ENCODE peak calls at places on chromosomes 16 and 17, in five cellular contexts. I is ELF-1; M is stimulated activated CD4-positive, alpha-beta T cell treated with anti-CD3 and anti-CD28 coated beads, TNF-alpha, amount 100 ng/mL, for 4 hours; F is iPS-NIHi11; V is HT1080. J is an unnamed sample.

GRCh38 chr16:69329369-69330285 is 761 bp downstream of the PDF start:
- DNase-seq in I (no peak), V (no peak), M (peak; percentile 41), F (no peak), J (no peak)

GRCh38 chr17:7354262-7354781 is 634 bp upstream of the TMEM95 start:
- DNase-seq in M (no peak), I (peak; percentile 36), V (peak; percentile 48), F (no peak), J (peak; percentile 47)

GRCh38 chr16:23587726-23588125 is 8.4 kb downstream of the NDUFAB1 start:
- DNase-seq in F (no peak), I (no peak), V (peak; percentile 10), M (no peak), J (no peak)

GRCh38 chr17:65177901-65178300 is 40.7 kb downstream of the RGS9 start:
- DNase-seq in V (peak; percentile 78), M (no peak), I (no peak), F (no peak), J (peak; percentile 38)

GRCh38 chr17:83191388-83192160 is 112.2 kb downstream of the METRNL start:
- DNase-seq in I (no peak), M (no peak), F (no peak), V (no peak), J (no peak)

GRCh38 chr16:9236319-9236718 is 144.9 kb downstream of the HAPSTR1 start:
- DNase-seq in M (no peak), V (no peak), F (no peak), I (no peak), J (no peak)

GRCh38 chr16:67562526-67562917 is at the start of gene CTCF:
- DNase-seq in F (peak; percentile 85), V (peak; percentile 72), I (peak; percentile 82), M (peak; percentile 71), J (peak; percentile 75)

GRCh38 chr17:29158096-29158495 is 22.1 kb downstream of the MYO18A start:
- DNase-seq in F (no peak), I (no peak), V (no peak), M (no peak), J (no peak)

J was measured in RCC 7860.